ENCODE peak calls at places on chromosomes 2 and 18, in six cellular contexts. Y is HepG2; T is left ventricle myocardium inferior; X is CD8-positive, alpha-beta T cell; O is epithelial cell of esophagus; U is stomach. Q is an unnamed sample.

GRCh38 chr2:224584111-224584764 is 925 bp downstream of the CUL3 start:
- DNase-seq in Y (peak; percentile 34), O (peak; percentile 45), X (peak; percentile 31), U (peak; percentile 36), T (peak; percentile 30), Q (peak; percentile 56)

GRCh38 chr2:153872311-153873061 is 764 bp downstream of the GALNT13 start:
- DNase-seq in T (no peak), X (no peak), U (no peak), O (no peak), Y (no peak), Q (no peak)

GRCh38 chr2:233413529-233414272 is 59.4 kb downstream of the DGKD start:
- DNase-seq in O (peak; percentile 84), T (peak; percentile 64), X (peak; percentile 83), U (peak; percentile 23), Y (peak; percentile 29), Q (no peak)

GRCh38 chr2:226466589-226466988 is 333.0 kb downstream of the IRS1 start:
- DNase-seq in T (no peak), O (no peak), Y (no peak), U (no peak), X (no peak), Q (no peak)

GRCh38 chr2:237143676-237144440 is 58.2 kb downstream of the COPS8 start:
- DNase-seq in X (no peak), O (peak; percentile 14), U (no peak), Y (no peak), T (no peak), Q (no peak)

GRCh38 chr2:195561205-195562032 is 95.6 kb upstream of the SLC39A10 start:
- DNase-seq in Y (no peak), X (no peak), O (peak; percentile 79), T (no peak), U (no peak), Q (no peak)

GRCh38 chr2:207532676-207533075 is 2.9 kb downstream of the CREB1 start:
- DNase-seq in U (no peak), O (no peak), T (no peak), Y (no peak), X (no peak), Q (peak; percentile 42)

GRCh38 chr2:30514134-30514860 is 67.3 kb downstream of the LCLAT1 start:
- DNase-seq in T (peak; percentile 38), Y (peak; percentile 15), X (no peak), U (no peak), O (peak; percentile 33), Q (no peak)

GRCh38 chr2:56001992-56002391 is 78.4 kb upstream of the EFEMP1 start:
- DNase-seq in T (no peak), Y (no peak), X (no peak), U (no peak), O (no peak), Q (no peak)

GRCh38 chr2:54956392-54956722 is 93.9 kb downstream of the RTN4 start:
- DNase-seq in O (no peak), Y (no peak), U (no peak), X (no peak), T (no peak), Q (no peak)

GRCh38 chr2:42897386-42897785 is 105.0 kb upstream of the HAAO start:
- DNase-seq in T (no peak), O (no peak), X (no peak), Y (no peak), U (no peak), Q (no peak)

GRCh38 chr2:63050916-63051794 is 525 bp downstream of the OTX1 start:
- DNase-seq in X (no peak), Y (no peak), T (no peak), O (peak; percentile 22), U (no peak), Q (peak; percentile 50)

GRCh38 chr2:138504092-138504491 is 2.5 kb downstream of the SPOPL start:
- DNase-seq in T (no peak), U (no peak), X (no peak), Y (no peak), O (no peak), Q (no peak)

GRCh38 chr2:118050386-118050785 is 36.5 kb upstream of the CCDC93 start:
- DNase-seq in X (no peak), U (no peak), O (no peak), Y (no peak), T (no peak), Q (no peak)

GRCh38 chr2:8661736-8662135 is 20.1 kb upstream of the ID2 start:
- DNase-seq in T (no peak), U (no peak), X (no peak), O (no peak), Y (no peak), Q (no peak)

GRCh38 chr2:6943971-6944370 is 26.8 kb downstream of the RNF144A start:
- DNase-seq in O (no peak), T (no peak), U (no peak), X (no peak), Y (no peak), Q (no peak)

DNA sequence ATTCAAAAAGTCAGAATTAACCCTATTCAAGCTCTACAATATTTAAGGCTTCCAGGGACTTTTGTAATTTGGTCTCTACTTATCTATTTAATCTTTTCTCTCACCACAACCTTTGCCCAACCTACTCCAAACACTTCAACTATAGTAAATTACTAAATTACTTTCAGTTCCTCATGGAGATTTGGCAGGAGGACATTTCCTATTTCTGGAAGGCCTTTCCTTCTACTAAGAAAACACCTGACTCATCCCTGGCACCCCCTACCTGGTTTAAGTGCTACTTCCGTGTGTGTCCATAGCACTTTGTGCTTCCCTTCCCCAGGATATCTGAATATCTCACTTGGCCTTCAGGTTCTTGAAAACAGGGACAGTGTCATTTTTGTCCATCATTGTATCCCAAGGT is 96.3 kb downstream of the UPP2 start:
- DNase-seq in U (peak; percentile 37), O (no peak), T (no peak), Y (no peak), X (no peak), Q (no peak)
- H3K4me3 ChIP-seq in U (no peak overlapping the region), O (no peak overlapping the region), T (no peak overlapping the region), Y (no peak overlapping the region), X (no peak overlapping the region), Q (no peak overlapping the region)

GRCh38 chr2:172704072-172704936 is 31.3 kb upstream of the RAPGEF4 start:
- DNase-seq in T (no peak), O (peak; percentile 50), Y (peak; percentile 55), U (no peak), X (no peak), Q (no peak)
- TF ChIP-seq CTCF in T (peak; percentile 70), O (peak; percentile 53), Y (peak; percentile 76), U (peak; percentile 41), X (no peak), Q (peak; percentile 57)

DNA sequence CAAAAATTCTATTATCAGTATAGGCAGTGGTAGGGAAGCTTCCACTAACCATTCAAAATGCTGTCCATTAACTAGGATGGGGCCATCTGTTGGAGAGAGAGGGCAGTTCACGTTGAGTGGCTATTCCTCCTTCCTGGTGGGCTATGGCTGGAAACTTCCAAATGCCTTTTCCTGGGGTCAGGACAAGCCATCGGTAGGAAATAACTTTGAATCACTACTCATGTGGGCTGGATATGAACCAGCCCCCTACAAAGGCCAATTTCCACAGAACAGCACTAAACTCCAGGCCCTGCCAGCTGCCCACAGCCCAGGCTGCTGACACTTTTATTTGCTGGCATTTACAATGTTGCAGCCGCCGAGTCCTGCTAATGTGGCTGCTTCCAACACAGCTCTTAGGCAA is 156.1 kb upstream of the HNRNPA3 start:
- DNase-seq in Y (peak; percentile 16), U (no peak), X (no peak), O (no peak), T (no peak), Q (no peak)
- H3K4me3 ChIP-seq in Y (no peak overlapping the region), U (no peak overlapping the region), X (no peak overlapping the region), O (no peak overlapping the region), T (no peak overlapping the region), Q (no peak overlapping the region)

GRCh38 chr2:190766581-190766980 is 114.0 kb upstream of the GLS start:
- DNase-seq in T (no peak), Y (no peak), O (peak; percentile 10), U (no peak), X (no peak), Q (no peak)
- TF ChIP-seq CTCF in T (no peak), Y (no peak), O (no peak), U (no peak), X (no peak), Q (no peak)

GRCh38 chr2:85773692-85774091 is 19.9 kb downstream of the ATOH8 start:
- DNase-seq in U (no peak), X (no peak), Y (no peak), O (no peak), T (no peak), Q (no peak)

GRCh38 chr2:85770786-85771409 is 17.1 kb downstream of the ATOH8 start:
- DNase-seq in X (no peak), T (no peak), O (no peak), Y (no peak), U (no peak), Q (no peak)

GRCh38 chr2:85772841-85773491 is 19.2 kb downstream of the ATOH8 start:
- DNase-seq in X (no peak), Y (no peak), U (no peak), T (peak; percentile 63), O (no peak), Q (no peak)

GRCh38 chr2:85771486-85771885 is 17.7 kb downstream of the ATOH8 start:
- DNase-seq in O (no peak), T (no peak), U (no peak), Y (no peak), X (no peak), Q (no peak)

DNA sequence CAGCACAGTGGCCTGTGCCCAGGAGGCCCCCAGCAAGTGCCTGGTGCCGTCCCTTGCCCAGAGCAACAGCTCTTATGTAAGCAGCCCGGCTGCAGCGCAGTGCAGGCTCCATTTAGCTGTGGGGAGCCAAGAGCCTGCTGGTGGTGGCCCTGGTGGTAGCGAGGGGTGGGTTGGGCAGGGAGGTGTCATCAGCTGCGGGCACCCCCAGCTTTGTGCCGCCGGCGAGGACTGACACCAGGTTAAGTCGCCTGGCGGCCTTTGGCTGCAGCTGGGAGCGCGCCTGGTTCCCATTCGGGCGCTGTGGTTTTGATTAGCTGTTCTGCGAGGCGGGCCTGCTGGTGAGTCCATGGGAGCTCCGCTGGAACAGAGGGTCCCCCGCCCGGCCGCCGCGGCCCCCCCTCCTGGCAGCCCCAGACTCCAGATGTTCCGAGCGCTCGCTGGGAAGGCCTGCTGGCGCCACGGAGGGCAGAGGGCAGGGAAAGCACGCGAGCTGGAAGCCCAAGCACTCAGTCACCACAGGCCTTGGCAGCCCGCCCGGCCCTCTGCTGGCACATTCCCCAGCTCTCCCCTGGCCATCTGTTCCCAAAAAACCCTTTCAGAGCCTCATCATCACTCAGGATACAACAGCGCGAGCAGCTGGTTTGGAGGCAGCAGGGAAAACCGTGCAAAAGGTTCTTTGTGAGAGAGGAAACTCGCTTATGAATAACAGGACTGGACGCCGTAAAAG is 18.4 kb downstream of the ATOH8 start:
- DNase-seq in X (no peak), O (peak; percentile 88), T (peak; percentile 99), U (peak; percentile 98), Y (peak; percentile 97), Q (peak; percentile 50)
- H3K4me3 ChIP-seq in X (no peak overlapping the region), O (no peak overlapping the region), T (peak overlapping the region; percentile 53), U (peak overlapping the region; percentile 13), Y (peak overlapping the region; percentile 43), Q (no peak overlapping the region)

DNA sequence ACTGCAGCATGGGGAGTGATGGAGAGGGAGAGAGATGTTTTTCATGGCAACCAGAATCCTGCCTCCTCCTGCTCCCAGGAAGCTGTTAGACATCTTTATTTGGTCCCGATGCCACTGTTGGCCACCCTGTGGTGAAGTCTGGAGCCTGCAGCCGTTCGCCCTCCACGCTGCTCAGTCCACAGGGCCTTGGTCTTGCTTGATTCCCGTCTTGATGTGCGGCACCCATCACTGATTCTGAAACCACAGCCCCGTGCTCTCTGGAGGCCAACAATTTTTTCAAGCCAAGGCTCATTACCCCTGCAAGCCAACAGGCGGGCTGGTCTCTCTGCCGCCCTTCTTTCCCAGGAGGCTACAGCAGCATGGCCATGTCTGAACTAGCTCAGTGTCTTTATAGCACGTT is 24.5 kb downstream of the SIGLEC15 start:
- DNase-seq in Y (no peak), X (no peak), U (no peak), O (peak; percentile 26), T (no peak), Q (no peak)
- TF ChIP-seq CTCF in Y (peak; percentile 37), X (no peak), U (no peak), O (peak; percentile 52), T (peak; percentile 33), Q (no peak)

Q was measured in Peyer's patch.